ENCODE peak calls at places on chromosome 9, in ten cellular contexts. One of them, this sample, is unnamed.

GRCh38 chr9:116275418-116276295 is 122.1 kb downstream of the PAPPA start:
- DNase-seq in AG04450: no peak
- DNase-seq in NCI-H2081: peak; percentile 16
- DNase-seq in activated T-cell treated with anti-CD3 and anti-CD28 coated beads for 1 hour: no peak
- DNase-seq in GM19239: no peak
- DNase-seq in ELF-1: peak; percentile 43
- DNase-seq in Ammon's horn: no peak
- DNase-seq in amniotic epithelial cell: peak; percentile 97
- DNase-seq in EL: peak; percentile 37
- DNase-seq in NCI-H1436: no peak
- DNase-seq in this sample: no peak

GRCh38 chr9:73911814-73912213 is 585.3 kb upstream of the RORB start:
- DNase-seq in AG04450: no peak
- DNase-seq in NCI-H2081: no peak
- DNase-seq in activated T-cell treated with anti-CD3 and anti-CD28 coated beads for 1 hour: no peak
- DNase-seq in GM19239: no peak
- DNase-seq in ELF-1: no peak
- DNase-seq in Ammon's horn: no peak
- DNase-seq in amniotic epithelial cell: no peak
- DNase-seq in EL: no peak
- DNase-seq in NCI-H1436: no peak
- DNase-seq in this sample: no peak

GRCh38 chr9:110977259-110977709 is 61.0 kb downstream of the LPAR1 start:
- DNase-seq in AG04450: no peak
- DNase-seq in NCI-H2081: no peak
- DNase-seq in activated T-cell treated with anti-CD3 and anti-CD28 coated beads for 1 hour: no peak
- DNase-seq in GM19239: no peak
- DNase-seq in ELF-1: no peak
- DNase-seq in Ammon's horn: no peak
- DNase-seq in amniotic epithelial cell: peak; percentile 83
- DNase-seq in EL: peak; percentile 82
- DNase-seq in NCI-H1436: no peak
- DNase-seq in this sample: no peak

GRCh38 chr9:29830815-29831214 is 2257.5 kb upstream of the C9orf72 start:
- DNase-seq in AG04450: no peak
- DNase-seq in NCI-H2081: peak; percentile 64
- DNase-seq in activated T-cell treated with anti-CD3 and anti-CD28 coated beads for 1 hour: no peak
- DNase-seq in GM19239: no peak
- DNase-seq in ELF-1: peak; percentile 31
- DNase-seq in Ammon's horn: peak; percentile 30
- DNase-seq in amniotic epithelial cell: peak; percentile 19
- DNase-seq in EL: peak; percentile 30
- DNase-seq in NCI-H1436: no peak
- DNase-seq in this sample: no peak

GRCh38 chr9:37972346-37972745 is 68.4 kb upstream of the SLC25A51 start:
- DNase-seq in AG04450: no peak
- DNase-seq in NCI-H2081: no peak
- DNase-seq in activated T-cell treated with anti-CD3 and anti-CD28 coated beads for 1 hour: no peak
- DNase-seq in GM19239: no peak
- DNase-seq in ELF-1: peak; percentile 29
- DNase-seq in Ammon's horn: no peak
- DNase-seq in amniotic epithelial cell: peak; percentile 89
- DNase-seq in EL: peak; percentile 29
- DNase-seq in NCI-H1436: no peak
- DNase-seq in this sample: no peak

GRCh38 chr9:3239240-3239639 is 286.6 kb downstream of the RFX3 start:
- DNase-seq in AG04450: no peak
- DNase-seq in NCI-H2081: no peak
- DNase-seq in activated T-cell treated with anti-CD3 and anti-CD28 coated beads for 1 hour: no peak
- DNase-seq in GM19239: no peak
- DNase-seq in ELF-1: no peak
- DNase-seq in Ammon's horn: no peak
- DNase-seq in amniotic epithelial cell: no peak
- DNase-seq in EL: no peak
- DNase-seq in NCI-H1436: no peak
- DNase-seq in this sample: no peak

GRCh38 chr9:107282759-107283620 is at the start of gene RAD23B:
- DNase-seq in AG04450: peak; percentile 97
- DNase-seq in NCI-H2081: peak; percentile 97
- DNase-seq in activated T-cell treated with anti-CD3 and anti-CD28 coated beads for 1 hour: peak; percentile 98
- DNase-seq in GM19239: peak; percentile 78
- DNase-seq in ELF-1: peak; percentile 99
- DNase-seq in Ammon's horn: peak; percentile 98
- DNase-seq in amniotic epithelial cell: peak; percentile 97
- DNase-seq in EL: peak; percentile 99
- DNase-seq in NCI-H1436: peak; percentile 97
- DNase-seq in this sample: peak; percentile 90

GRCh38 chr9:107675476-107676264 is 186.1 kb upstream of the KLF4 start:
- DNase-seq in AG04450: no peak
- DNase-seq in NCI-H2081: no peak
- DNase-seq in activated T-cell treated with anti-CD3 and anti-CD28 coated beads for 1 hour: no peak
- DNase-seq in GM19239: no peak
- DNase-seq in ELF-1: no peak
- DNase-seq in Ammon's horn: no peak
- DNase-seq in amniotic epithelial cell: no peak
- DNase-seq in EL: no peak
- DNase-seq in NCI-H1436: no peak
- DNase-seq in this sample: no peak

GRCh38 chr9:34701769-34702736 is 7.9 kb downstream of the CCL21 start:
- DNase-seq in AG04450: peak; percentile 42
- DNase-seq in NCI-H2081: peak; percentile 80
- DNase-seq in activated T-cell treated with anti-CD3 and anti-CD28 coated beads for 1 hour: peak; percentile 76
- DNase-seq in GM19239: peak; percentile 73
- DNase-seq in ELF-1: peak; percentile 88
- DNase-seq in Ammon's horn: peak; percentile 89
- DNase-seq in amniotic epithelial cell: peak; percentile 74
- DNase-seq in EL: peak; percentile 69
- DNase-seq in NCI-H1436: peak; percentile 54
- DNase-seq in this sample: peak; percentile 6